ENCODE peak calls at places on chromosomes 16 and 17, in five cellular contexts. B, M, P, S and R are unnamed samples.

GRCh38 chr16:1188781-1189189 is 35.9 kb downstream of the CACNA1H start:
- DNase-seq in B (peak; percentile 35), M (no peak), P (no peak), S (no peak), R (peak; percentile 60)

GRCh38 chr16:28882476-28883180 is 4.3 kb downstream of the ATP2A1 start:
- DNase-seq in B (no peak), M (no peak), P (no peak), S (no peak), R (no peak)

GRCh38 chr16:59540621-59541020 is 806.5 kb upstream of the GOT2 start:
- DNase-seq in B (peak; percentile 10), M (no peak), P (no peak), S (no peak), R (no peak)

GRCh38 chr17:933168-934083 is 46.1 kb downstream of the NXN start:
- DNase-seq in B (peak; percentile 73), M (no peak), P (peak; percentile 81), S (peak; percentile 98), R (peak; percentile 91)

GRCh38 chr17:73340093-73340596 is 28.3 kb upstream of the CDC42EP4 start:
- DNase-seq in B (peak; percentile 96), M (no peak), P (peak; percentile 57), S (peak; percentile 71), R (peak; percentile 73)

GRCh38 chr16:77273-77806 is 685 bp upstream of the MPG start:
- DNase-seq in B (peak; percentile 26), M (peak; percentile 86), P (no peak), S (no peak), R (peak; percentile 61)

GRCh38 chr17:61584266-61584665 is 6.8 kb downstream of the NACA2 start:
- DNase-seq in B (no peak), M (no peak), P (no peak), S (no peak), R (no peak)

GRCh38 chr17:62126292-62126691 is 61.2 kb upstream of the MED13 start:
- DNase-seq in B (no peak), M (no peak), P (no peak), S (no peak), R (no peak)

GRCh38 chr16:154223-155030 is 2.0 kb downstream of the HBZ start:
- DNase-seq in B (no peak), M (peak; percentile 82), P (no peak), S (no peak), R (no peak)

GRCh38 chr16:88084881-88085280 is 133.6 kb downstream of the BANP start:
- DNase-seq in B (no peak), M (no peak), P (no peak), S (no peak), R (no peak)

DNA sequence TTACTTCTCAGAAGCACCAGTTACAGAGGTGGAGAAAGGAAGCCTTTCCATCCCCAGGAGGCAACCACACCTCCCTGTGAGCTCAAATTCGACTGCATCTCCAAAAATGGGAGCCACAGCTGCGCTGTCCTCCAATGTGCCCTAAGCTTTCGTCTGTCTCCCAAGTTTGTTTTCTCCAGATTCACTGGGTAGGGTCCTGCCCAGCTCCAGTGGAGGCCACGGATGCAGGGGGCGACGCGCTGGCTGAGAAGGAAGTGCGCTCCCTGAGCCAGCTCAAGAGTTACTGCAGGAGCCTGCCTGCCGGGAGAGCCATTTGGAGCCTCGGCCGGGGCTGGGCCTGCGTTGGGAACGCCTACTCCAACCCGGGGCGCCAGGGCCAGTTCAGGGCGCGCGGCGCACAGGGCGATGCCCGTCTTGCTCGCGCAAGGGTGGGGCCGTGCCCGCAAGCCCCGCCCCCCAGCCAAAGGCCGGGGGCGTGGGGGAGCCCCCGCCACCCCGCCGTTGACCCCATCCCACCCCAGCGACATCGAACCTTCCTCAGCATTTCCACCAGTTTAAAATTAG is 19.5 kb downstream of the SIAH1 start:
- DNase-seq in B (peak; percentile 78), M (peak; percentile 90), P (no peak), S (peak; percentile 77), R (peak; percentile 77)
- H2AFZ ChIP-seq in B (peak overlapping the region; percentile 75), M (peak overlapping the region; percentile 33), P (no peak overlapping the region), S (no peak overlapping the region), R (peak overlapping the region; percentile 71)

DNA sequence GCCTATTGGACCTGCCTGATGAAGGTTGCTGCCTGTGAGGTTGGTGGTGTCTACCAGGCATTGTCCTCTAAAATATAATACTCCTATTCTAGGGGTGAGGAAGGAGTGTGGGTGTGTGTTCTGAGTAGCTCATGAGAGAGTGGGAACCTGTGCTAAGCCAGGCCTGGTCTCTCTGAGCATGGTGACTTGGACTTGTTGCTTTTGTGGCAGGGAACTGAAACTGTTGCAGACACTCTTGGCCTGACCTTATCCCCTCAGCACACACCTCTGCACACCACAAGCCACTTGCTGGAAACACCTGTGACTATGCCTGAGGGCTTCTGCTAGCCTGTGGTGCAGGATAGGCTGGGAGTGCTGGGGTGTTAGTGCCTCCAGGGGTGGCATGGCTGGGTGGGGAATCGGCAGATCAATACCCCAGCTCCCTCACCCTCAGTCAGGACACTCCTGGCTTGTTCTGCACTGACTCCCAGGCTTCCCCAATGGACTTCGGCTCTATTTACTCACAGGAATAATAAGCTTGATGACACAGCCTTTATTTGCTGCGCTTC is 29.9 kb downstream of the PLCG2 start:
- DNase-seq in B (peak; percentile 2), M (no peak), P (no peak), S (no peak), R (no peak)
- H3K79me2 ChIP-seq in B (no peaks in the 10 kb centered on the region), M (no peaks in the 10 kb centered on the region), P (no peaks in the 10 kb centered on the region), S (peaks cover 4% of the 10 kb centered on the region), R (no peaks in the 10 kb centered on the region)

DNA sequence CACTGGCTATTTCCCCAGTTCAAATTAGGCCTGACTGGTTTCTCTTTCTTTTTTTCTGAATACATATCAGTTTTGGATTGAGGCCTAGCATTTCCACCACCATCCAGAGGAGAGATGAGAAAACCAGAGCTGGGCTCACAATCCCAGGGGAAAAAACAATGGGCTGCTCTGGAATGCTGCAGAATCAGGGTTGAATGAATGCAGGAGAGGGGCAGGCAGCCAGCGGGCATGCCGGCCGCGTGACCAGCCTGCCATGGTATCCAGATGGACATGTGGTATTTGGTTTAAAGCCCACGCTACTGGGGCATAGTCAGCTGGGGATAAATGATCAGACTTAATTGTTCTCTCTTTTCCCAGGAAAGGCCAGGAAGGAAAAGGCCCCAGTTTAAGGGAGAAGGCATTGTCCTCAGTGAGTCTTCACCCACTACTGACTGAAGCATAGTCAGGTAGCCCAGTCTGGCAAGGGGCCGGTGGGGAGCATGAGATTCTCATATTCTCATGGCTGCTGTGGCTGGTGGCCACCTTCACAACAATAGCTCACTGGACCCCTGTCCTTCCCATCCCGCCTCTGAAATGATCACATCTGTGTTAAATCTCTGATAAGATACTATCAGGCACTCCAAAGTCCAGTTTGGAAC is 38.7 kb upstream of the RHOT1 start:
- DNase-seq in B (no peak), M (no peak), P (no peak), S (no peak), R (no peak)
- H3K4me2 ChIP-seq in B (no peak overlapping the region), M (no peak overlapping the region), P (no peak overlapping the region), S (no peak overlapping the region), R (no peak overlapping the region)

GRCh38 chr17:79992657-79993389 is 42.8 kb downstream of the TBC1D16 start:
- DNase-seq in B (no peak), M (no peak), P (no peak), S (no peak), R (no peak)

GRCh38 chr17:79991140-79991923 is 44.3 kb downstream of the TBC1D16 start:
- DNase-seq in B (peak; percentile 92), M (peak; percentile 100), P (no peak), S (peak; percentile 68), R (peak; percentile 81)

GRCh38 chr17:79993390-79994221 is 42.1 kb downstream of the TBC1D16 start:
- DNase-seq in B (no peak), M (no peak), P (no peak), S (no peak), R (peak; percentile 94)

GRCh38 chr17:79990704-79991103 is 45.0 kb downstream of the TBC1D16 start:
- DNase-seq in B (no peak), M (no peak), P (no peak), S (no peak), R (no peak)

GRCh38 chr17:79991924-79992656 is 43.6 kb downstream of the TBC1D16 start:
- DNase-seq in B (peak; percentile 67), M (no peak), P (no peak), S (no peak), R (no peak)
- H2AFZ ChIP-seq in B (peak overlapping the region; percentile 88), M (no peak overlapping the region), P (no peak overlapping the region), S (no peak overlapping the region), R (no peak overlapping the region)

DNA sequence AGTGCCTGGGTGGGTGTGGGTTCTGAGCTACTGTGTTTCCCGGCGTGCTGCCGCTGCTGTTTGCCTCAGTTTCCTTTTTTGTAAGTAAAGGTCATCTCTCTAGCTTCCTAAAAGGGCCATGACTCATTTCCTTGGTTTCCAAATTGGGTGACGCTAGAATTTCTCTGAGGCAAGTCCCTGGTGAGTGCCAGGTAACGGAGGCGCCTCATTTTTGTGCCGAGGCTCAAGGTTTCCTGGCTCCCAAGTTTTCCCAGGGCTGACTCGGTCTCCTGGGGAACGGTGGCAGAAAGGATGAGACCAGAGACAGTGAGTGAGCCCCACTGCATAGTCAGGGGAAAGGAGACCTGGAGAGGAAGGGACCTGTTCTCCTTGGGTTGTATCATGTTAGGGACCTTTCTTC is 20.3 kb downstream of the MSI2 start:
- DNase-seq in B (no peak), M (no peak), P (no peak), S (no peak), R (no peak)
- H3K79me2 ChIP-seq in B (no peaks in the 10 kb centered on the region), M (no peaks in the 10 kb centered on the region), P (no peaks in the 10 kb centered on the region), S (peaks cover 9% of the 10 kb centered on the region), R (no peaks in the 10 kb centered on the region)

GRCh38 chr16:89246903-89247733 is 29.6 kb downstream of the ZNF778 start:
- DNase-seq in B (peak; percentile 78), M (peak; percentile 100), P (peak; percentile 59), S (peak; percentile 68), R (peak; percentile 96)
- H3K4me2 ChIP-seq in B (peak overlapping the region; percentile 93), M (peak overlapping the region; percentile 94), P (peak overlapping the region; percentile 74), S (peak overlapping the region; percentile 96), R (peak overlapping the region; percentile 90)